ENCODE peak calls at places on chromosomes 5 and 9, in ten cellular contexts. A is BE2C; N is heart right ventricle; P is epithelial cell of esophagus; I is transverse colon; S is CD8-positive, alpha-beta T cell; J is uterus; B is right lobe of liver; F is OCI-LY7; W is choroid plexus epithelial cell. Q is an unnamed sample.

GRCh38 chr5:32928761-32929160 is 217.6 kb downstream of the NPR3 start:
- DNase-seq in J (no peak), N (no peak), A (no peak), S (no peak), W (no peak), B (no peak), I (no peak), F (no peak), P (peak; percentile 28), Q (no peak)

GRCh38 chr5:15021286-15022046 is 149.9 kb upstream of the ANKH start:
- DNase-seq in S (no peak), A (peak; percentile 56), W (peak; percentile 72), J (no peak), F (no peak), B (no peak), P (no peak), I (no peak), N (no peak), Q (no peak)

GRCh38 chr9:27511771-27512170 is 12.3 kb upstream of the IFNK start:
- DNase-seq in S (no peak), I (no peak), F (no peak), P (no peak), N (no peak), B (no peak), J (no peak), W (no peak), A (no peak), Q (no peak)

GRCh38 chr9:134724231-134724911 is 82.8 kb downstream of the COL5A1 start:
- DNase-seq in B (no peak), W (peak; percentile 39), S (no peak), P (no peak), I (no peak), A (peak; percentile 13), F (no peak), J (no peak), N (peak; percentile 64), Q (no peak)

GRCh38 chr5:142003266-142003800 is 9.5 kb downstream of the GNPDA1 start:
- DNase-seq in B (no peak), N (no peak), W (no peak), F (no peak), A (no peak), P (peak; percentile 54), S (no peak), J (no peak), I (no peak), Q (no peak)

GRCh38 chr5:166768536-166768935 is 1522.9 kb upstream of the WWC1 start:
- DNase-seq in I (no peak), W (peak; percentile 56), P (peak; percentile 30), A (no peak), F (no peak), N (no peak), S (no peak), B (no peak), J (no peak), Q (peak; percentile 33)

GRCh38 chr9:123678878-123679329 is 251.0 kb downstream of the DENND1A start:
- DNase-seq in I (no peak), A (no peak), P (no peak), S (no peak), W (peak; percentile 40), J (no peak), B (no peak), F (no peak), N (no peak), Q (no peak)

GRCh38 chr5:167573274-167574127 is 717.9 kb upstream of the WWC1 start:
- DNase-seq in A (no peak), W (peak; percentile 67), N (no peak), S (no peak), P (peak; percentile 64), F (no peak), B (no peak), J (no peak), I (no peak), Q (peak; percentile 37)

GRCh38 chr5:31161772-31162171 is 31.7 kb upstream of the CDH6 start:
- DNase-seq in A (no peak), P (peak; percentile 43), F (no peak), W (peak; percentile 43), N (no peak), B (no peak), I (no peak), J (no peak), S (no peak), Q (no peak)

GRCh38 chr5:73436535-73437125 is 11.9 kb downstream of the FOXD1 start:
- DNase-seq in F (no peak), N (no peak), P (no peak), A (peak; percentile 22), S (no peak), J (no peak), W (peak; percentile 52), I (no peak), B (no peak), Q (no peak)

GRCh38 chr5:133274597-133274935 is 222.8 kb downstream of the HSPA4 start:
- DNase-seq in I (no peak), W (no peak), F (no peak), J (no peak), B (no peak), A (no peak), S (no peak), P (no peak), N (no peak), Q (no peak)

GRCh38 chr9:72907421-72907820 is 45.4 kb downstream of the ALDH1A1 start:
- DNase-seq in N (no peak), I (no peak), B (no peak), W (no peak), F (no peak), A (no peak), S (no peak), J (no peak), P (no peak), Q (no peak)

DNA sequence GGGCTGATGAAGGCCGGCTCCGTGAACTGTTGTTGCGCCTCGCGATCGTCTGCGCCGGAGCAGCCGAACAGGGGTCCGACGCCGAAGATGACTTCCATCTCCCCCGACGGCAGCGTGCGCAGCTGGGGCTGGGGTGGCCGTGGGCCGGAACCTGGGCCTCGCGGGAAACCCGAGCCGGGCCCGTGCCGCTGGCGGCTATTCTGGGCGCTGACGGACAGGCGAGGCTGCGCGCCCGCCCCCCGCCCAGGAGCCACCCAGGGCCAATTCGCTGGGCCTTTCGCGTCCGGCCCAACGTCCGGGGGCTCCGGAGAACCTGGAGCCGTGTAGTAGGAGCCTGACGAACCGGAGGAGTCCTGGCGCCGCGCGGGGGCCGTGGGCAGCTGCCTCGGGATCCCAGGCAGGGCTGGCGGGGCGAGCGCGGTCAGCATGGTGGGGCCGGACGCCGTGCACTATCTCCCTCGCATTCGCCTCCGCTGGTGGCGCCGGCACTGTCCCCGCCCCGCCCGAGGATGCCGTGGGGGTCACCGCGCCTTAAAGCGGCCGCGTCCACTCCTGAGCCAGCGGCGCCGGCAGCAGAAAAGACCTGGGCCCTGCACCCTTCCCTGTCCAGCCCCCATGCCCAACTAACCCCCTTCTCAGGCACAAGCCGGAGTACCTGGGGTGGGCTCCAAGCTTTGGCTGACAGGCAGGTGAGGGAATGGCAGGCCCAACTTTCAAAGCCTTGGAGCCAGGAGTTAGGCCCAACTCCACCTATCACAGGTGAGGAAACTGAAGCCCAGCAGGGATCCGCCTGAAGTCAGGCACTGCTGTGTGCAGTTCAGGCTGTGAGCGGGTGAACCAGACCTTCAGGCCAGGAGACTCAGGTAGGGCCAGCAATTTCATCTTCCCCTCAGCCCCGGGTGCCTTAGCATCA is at the start of gene PROB1:
- DNase-seq in F (no peak), S (no peak), B (no peak), P (no peak), N (peak; percentile 78), I (no peak), J (no peak), W (no peak), A (no peak), Q (no peak)
- H3K4me3 ChIP-seq in F (peak within 1 kb of the TSS; percentile 79), S (peak within 1 kb of the TSS; percentile 84), B (peak within 1 kb of the TSS; percentile 39), P (peak within 1 kb of the TSS; percentile 42), N (peak within 1 kb of the TSS; percentile 72), I (peak within 1 kb of the TSS; percentile 61), J (peak within 1 kb of the TSS; percentile 35), W (peak within 1 kb of the TSS; percentile 59), A (peak within 1 kb of the TSS; percentile 33), Q (peak within 1 kb of the TSS; percentile 38)

DNA sequence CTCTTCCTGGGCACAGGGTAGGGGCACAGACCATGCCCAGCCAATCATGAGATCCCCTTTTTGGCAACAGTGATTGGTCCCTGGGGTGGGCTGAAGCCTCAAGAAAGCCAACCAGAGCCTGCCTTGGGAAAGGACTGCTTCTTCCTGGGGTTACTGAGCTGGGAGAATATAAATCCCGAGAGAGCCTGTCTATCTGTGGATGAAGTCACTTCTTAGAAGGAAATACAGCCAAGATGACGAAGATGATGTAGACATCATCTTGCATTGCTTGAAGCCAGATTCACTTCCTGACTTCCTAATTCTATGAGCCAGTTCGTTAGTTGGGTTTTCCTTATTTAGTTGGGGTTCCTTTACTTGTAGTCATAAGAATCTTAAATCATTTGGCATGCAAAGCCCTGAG is 50.1 kb upstream of the PWWP2A start:
- DNase-seq in I (no peak), S (no peak), N (no peak), W (peak; percentile 84), A (no peak), F (no peak), B (no peak), J (peak; percentile 27), P (peak; percentile 79), Q (peak; percentile 86)
- H3K4me3 ChIP-seq in I (no peak overlapping the region), S (no peak overlapping the region), N (no peak overlapping the region), W (no peak overlapping the region), A (no peak overlapping the region), F (no peak overlapping the region), B (no peak overlapping the region), J (no peak overlapping the region), P (no peak overlapping the region), Q (no peak overlapping the region)

DNA sequence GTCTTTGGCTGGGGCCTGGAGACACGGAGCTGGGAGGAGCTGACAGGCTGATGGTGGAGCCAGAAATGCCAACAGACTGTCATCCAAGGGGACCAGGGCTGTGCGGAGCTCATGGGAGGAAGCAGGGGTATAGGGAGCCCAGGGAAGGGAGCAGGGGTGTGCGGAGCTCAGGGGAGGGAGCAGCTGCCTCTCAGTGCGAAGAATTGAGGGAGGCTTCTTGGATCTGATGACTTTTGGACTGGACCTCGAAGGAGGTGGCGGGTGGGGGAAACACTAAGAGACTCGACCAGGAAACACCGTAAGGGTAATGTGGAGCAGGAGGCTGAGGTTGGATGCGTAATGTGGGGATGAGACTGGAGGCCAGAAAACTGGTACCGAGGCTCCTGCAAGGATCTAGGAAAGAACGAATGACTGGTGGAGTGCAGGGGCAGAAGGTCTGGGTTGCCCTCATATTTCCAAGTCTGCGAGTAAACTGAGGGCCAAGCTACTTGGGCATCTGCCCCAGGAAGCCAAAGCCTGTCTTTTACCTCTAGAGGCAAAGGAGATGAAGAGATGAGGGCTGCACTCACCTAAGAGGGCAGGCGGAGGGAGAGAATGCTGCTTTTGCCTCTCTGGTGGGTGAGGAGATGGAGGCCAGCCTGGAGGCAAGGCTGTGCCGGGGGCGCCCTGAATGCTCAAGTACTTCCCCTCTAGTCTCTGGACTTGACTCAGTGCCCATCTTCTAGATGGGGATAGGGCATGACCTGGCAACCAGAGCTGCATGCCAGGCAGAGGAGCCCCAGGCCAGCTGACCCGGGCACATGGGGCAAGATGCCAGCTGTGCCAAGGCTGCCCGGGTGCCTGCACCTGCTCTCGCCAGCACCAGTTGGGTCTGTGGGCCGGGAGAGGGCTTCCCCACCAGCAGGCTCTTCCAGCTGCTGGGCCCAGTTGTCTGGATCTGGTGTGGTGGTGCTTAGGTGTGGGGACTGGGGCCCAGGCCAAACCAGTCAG is 2.3 kb downstream of the PTGS1 start:
- DNase-seq in I (no peak), S (no peak), F (no peak), W (no peak), A (no peak), N (no peak), J (no peak), P (no peak), B (no peak), Q (no peak)
- H3K4me3 ChIP-seq in I (peak overlapping the region; percentile 7), S (no peak overlapping the region), F (no peak overlapping the region), W (no peak overlapping the region), A (no peak overlapping the region), N (no peak overlapping the region), J (no peak overlapping the region), P (no peak overlapping the region), B (no peak overlapping the region), Q (no peak overlapping the region)

GRCh38 chr9:113755433-113755832 is 120.7 kb upstream of the ZNF618 start:
- DNase-seq in J (no peak), P (no peak), W (no peak), S (no peak), I (no peak), B (no peak), A (no peak), F (no peak), N (no peak), Q (no peak)
- H3K4me3 ChIP-seq in J (no peak overlapping the region), P (no peak overlapping the region), W (no peak overlapping the region), S (no peak overlapping the region), I (no peak overlapping the region), B (no peak overlapping the region), A (no peak overlapping the region), F (no peak overlapping the region), N (no peak overlapping the region), Q (no peak overlapping the region)